ENCODE peak calls at places on chromosomes 13 and 19, in eight cellular contexts. I is AG09309; F is effector CD4-positive, alpha-beta T cell; V is LoVo; U is stimulated activated naive CD8-positive, alpha-beta T cell treated with anti-CD3 and anti-CD28 coated beads, Interleukin-15, amount 100 ng/mL, for 72 hours; Z is SK-N-SH; Q is fibroblast of the aortic adventitia; B is activated gamma-delta T cell treated with Interleukin-2 at 50 U/mL for 16 hours. P is an unnamed sample.

GRCh38 chr19:18412610-18413239 is 6.5 kb upstream of the SSBP4 start:
- DNase-seq in I (no peak), F (no peak), V (no peak), U (no peak), Z (no peak), Q (no peak), B (no peak), P (no peak)

GRCh38 chr19:31351212-31352193 is 2.3 kb upstream of the TSHZ3 start:
- DNase-seq in I (no peak), F (no peak), V (no peak), U (no peak), Z (peak; percentile 74), Q (peak; percentile 70), B (no peak), P (no peak)

GRCh38 chr13:107817652-107818287 is 397.6 kb downstream of the LIG4 start:
- DNase-seq in I (no peak), F (no peak), V (no peak), U (no peak), Z (no peak), Q (no peak), B (no peak), P (no peak)

GRCh38 chr19:13031917-13032623 is 36.8 kb downstream of the NFIX start:
- DNase-seq in I (no peak), F (no peak), V (peak; percentile 67), U (no peak), Z (no peak), Q (peak; percentile 62), B (no peak), P (peak; percentile 87)

GRCh38 chr13:39603424-39603947 is 493 bp upstream of the LHFPL6 start:
- DNase-seq in I (no peak), F (no peak), V (no peak), U (no peak), Z (peak; percentile 25), Q (peak; percentile 35), B (no peak), P (no peak)

GRCh38 chr19:6564393-6564792 is 26.6 kb downstream of the CD70 start:
- DNase-seq in I (no peak), F (no peak), V (no peak), U (no peak), Z (no peak), Q (peak; percentile 38), B (no peak), P (peak; percentile 18)

GRCh38 chr13:74203576-74203975 is 69.4 kb upstream of the KLF12 start:
- DNase-seq in I (no peak), F (no peak), V (no peak), U (no peak), Z (no peak), Q (no peak), B (no peak), P (no peak)

GRCh38 chr19:10069046-10069445 is 17.1 kb upstream of the SHFL start:
- DNase-seq in I (no peak), F (no peak), V (no peak), U (no peak), Z (no peak), Q (no peak), B (no peak), P (no peak)

GRCh38 chr19:55537741-55538111 is 793 bp upstream of the SBK2 start:
- DNase-seq in I (no peak), F (no peak), V (no peak), U (no peak), Z (no peak), Q (no peak), B (no peak), P (no peak)

GRCh38 chr13:45879666-45880065 is 28.1 kb upstream of the SIAH3 start:
- DNase-seq in I (no peak), F (no peak), V (peak; percentile 27), U (no peak), Z (no peak), Q (no peak), B (no peak), P (peak; percentile 39)

GRCh38 chr13:37540228-37540627 is 58.3 kb downstream of the POSTN start:
- DNase-seq in I (peak; percentile 76), F (no peak), V (no peak), U (no peak), Z (no peak), Q (peak; percentile 65), B (no peak), P (no peak)

GRCh38 chr19:6736169-6736916 is 1.0 kb downstream of the GPR108 start:
- DNase-seq in I (peak; percentile 61), F (peak; percentile 48), V (peak; percentile 82), U (peak; percentile 78), Z (peak; percentile 83), Q (peak; percentile 91), B (peak; percentile 58), P (peak; percentile 81)

P was measured in HepG2.